ENCODE peak calls at places on chromosomes 13 and 19, in nine cellular contexts. E is left ventricle myocardium inferior, G is upper lobe of right lung, M is cardiac muscle cell, Q is progenitor cell of endocrine pancreas, P is endothelial cell, L is PC-3, K is right atrium auricular region, B is fibroblast of lung. O is an unnamed sample.

GRCh38 chr13:39506559-39507390 is 96.2 kb downstream of the LHFPL6 start:
- DNase-seq in E (no peak), G (no peak), M (no peak), Q (no peak), P (no peak), L (peak), K (no peak), B (peak), O (no peak)

GRCh38 chr19:13029893-13030292 is 34.6 kb downstream of the NFIX start:
- DNase-seq in E (no peak), G (no peak), M (no peak), Q (no peak), P (peak), L (peak), K (no peak), B (no peak), O (no peak)

GRCh38 chr13:34913040-34913439 is 29.0 kb upstream of the NBEA start:
- DNase-seq in E (no peak), G (no peak), M (peak), Q (peak), P (peak), L (peak), K (no peak), B (peak), O (no peak)

GRCh38 chr13:66210677-66211076 is 1019.5 kb downstream of the PCDH9 start:
- DNase-seq in E (no peak), G (no peak), M (no peak), Q (no peak), P (no peak), L (peak), K (no peak), B (peak), O (no peak)

GRCh38 chr13:88085036-88085435 is 413.9 kb downstream of the SLITRK5 start:
- DNase-seq in E (no peak), G (no peak), M (no peak), Q (no peak), P (no peak), L (no peak), K (no peak), B (peak), O (no peak)

GRCh38 chr13:44373601-44374347 is at the start of gene SERP2:
- DNase-seq in E (peak), G (peak), M (peak), Q (peak), P (peak), L (no peak), K (no peak), B (peak), O (no peak)

GRCh38 chr19:43505941-43506340 is 1.4 kb upstream of the PHLDB3 start:
- DNase-seq in E (no peak), G (no peak), M (no peak), Q (no peak), P (no peak), L (no peak), K (no peak), B (no peak), O (no peak)

GRCh38 chr13:84961023-84961422 is 838.2 kb downstream of the SLITRK6 start:
- DNase-seq in E (no peak), G (peak), M (no peak), Q (no peak), P (no peak), L (no peak), K (no peak), B (no peak), O (no peak)

GRCh38 chr19:28065026-28065425 is 1147.9 kb downstream of the UQCRFS1 start:
- DNase-seq in E (no peak), G (no peak), M (no peak), Q (no peak), P (no peak), L (no peak), K (no peak), B (peak), O (no peak)

GRCh38 chr13:41634407-41634806 is 177.1 kb downstream of the RGCC start:
- DNase-seq in E (no peak), G (no peak), M (no peak), Q (no peak), P (no peak), L (no peak), K (no peak), B (no peak), O (no peak)

GRCh38 chr13:113937497-113938140 is 36.3 kb downstream of the C13orf46 start:
- DNase-seq in E (no peak), G (no peak), M (no peak), Q (no peak), P (no peak), L (no peak), K (no peak), B (no peak), O (no peak)

GRCh38 chr13:38226496-38226895 is 123.2 kb upstream of the UFM1 start:
- DNase-seq in E (no peak), G (no peak), M (no peak), Q (no peak), P (no peak), L (no peak), K (no peak), B (no peak), O (no peak)

GRCh38 chr13:72163671-72164070 is 296.7 kb upstream of the DACH1 start:
- DNase-seq in E (no peak), G (no peak), M (no peak), Q (no peak), P (no peak), L (peak), K (no peak), B (peak), O (no peak)

GRCh38 chr13:52782486-52783448 is 43.1 kb upstream of the CNMD start:
- DNase-seq in E (peak), G (no peak), M (no peak), Q (no peak), P (no peak), L (no peak), K (no peak), B (no peak), O (no peak)

GRCh38 chr19:11699931-11700794 is 38.6 kb downstream of the ZNF823 start:
- DNase-seq in E (no peak), G (no peak), M (peak), Q (no peak), P (peak), L (peak), K (no peak), B (peak), O (no peak)

GRCh38 chr13:51814825-51815650 is 11.1 kb upstream of the DHRS12 start:
- DNase-seq in E (peak), G (no peak), M (peak), Q (peak), P (peak), L (peak), K (peak), B (peak), O (no peak)

GRCh38 chr19:58058428-58058827 is 654 bp upstream of the ZNF135 start:
- DNase-seq in E (no peak), G (no peak), M (peak), Q (no peak), P (no peak), L (no peak), K (no peak), B (no peak), O (no peak)

GRCh38 chr13:76512676-76513277 is 373.4 kb downstream of the KCTD12 start:
- DNase-seq in E (no peak), G (no peak), M (no peak), Q (no peak), P (no peak), L (peak), K (no peak), B (peak), O (no peak)

GRCh38 chr13:93559718-93560117 is 333.1 kb downstream of the GPC6 start:
- DNase-seq in E (no peak), G (no peak), M (no peak), Q (no peak), P (no peak), L (peak), K (no peak), B (peak), O (no peak)

GRCh38 chr19:6362024-6362344 is 653 bp downstream of the CLPP start:
- DNase-seq in E (no peak), G (no peak), M (no peak), Q (no peak), P (no peak), L (no peak), K (no peak), B (peak), O (no peak)

GRCh38 chr13:20489185-20489820 is 36.4 kb downstream of the CRYL1 start:
- DNase-seq in E (no peak), G (no peak), M (no peak), Q (no peak), P (no peak), L (peak), K (no peak), B (no peak), O (no peak)

GRCh38 chr13:22372261-22372660 is 701.4 kb downstream of the FGF9 start:
- DNase-seq in E (no peak), G (no peak), M (no peak), Q (no peak), P (no peak), L (no peak), K (no peak), B (no peak), O (no peak)

GRCh38 chr19:28727133-28727834 is 485.7 kb downstream of the UQCRFS1 start:
- DNase-seq in E (no peak), G (peak), M (peak), Q (no peak), P (peak), L (no peak), K (no peak), B (peak), O (no peak)

GRCh38 chr13:109784590-109785140 is 1.7 kb downstream of the IRS2 start:
- DNase-seq in E (peak), G (peak), M (peak), Q (peak), P (peak), L (peak), K (no peak), B (peak), O (peak)

GRCh38 chr13:40206241-40207109 is 460.0 kb downstream of the FOXO1 start:
- DNase-seq in E (no peak), G (no peak), M (no peak), Q (no peak), P (no peak), L (peak), K (no peak), B (peak), O (no peak)

GRCh38 chr19:30286378-30286777 is 85.8 kb upstream of the ZNF536 start:
- DNase-seq in E (no peak), G (no peak), M (no peak), Q (no peak), P (no peak), L (no peak), K (no peak), B (no peak), O (no peak)

GRCh38 chr13:42533336-42533591 is 40.7 kb upstream of the TNFSF11 start:
- DNase-seq in E (no peak), G (no peak), M (no peak), Q (no peak), P (no peak), L (no peak), K (no peak), B (no peak), O (no peak)

GRCh38 chr13:111994578-111994977 is 72.4 kb upstream of the SOX1 start:
- DNase-seq in E (no peak), G (no peak), M (no peak), Q (no peak), P (no peak), L (no peak), K (no peak), B (no peak), O (no peak)

GRCh38 chr13:100916943-100917342 is 242.3 kb upstream of the TMTC4 start:
- DNase-seq in E (no peak), G (no peak), M (no peak), Q (no peak), P (no peak), L (no peak), K (no peak), B (no peak), O (no peak)

GRCh38 chr19:46428278-46429141 is at the start of gene PNMA8C:
- DNase-seq in E (peak), G (peak), M (peak), Q (peak), P (peak), L (no peak), K (peak), B (peak), O (peak)

GRCh38 chr13:99434258-99434788 is 66.9 kb upstream of the TM9SF2 start:
- DNase-seq in E (no peak), G (no peak), M (no peak), Q (no peak), P (no peak), L (no peak), K (no peak), B (no peak), O (no peak)

GRCh38 chr19:49566302-49566701 is 14.1 kb downstream of the NOSIP start:
- DNase-seq in E (no peak), G (no peak), M (no peak), Q (no peak), P (no peak), L (no peak), K (no peak), B (no peak), O (no peak)

GRCh38 chr13:73984949-73985691 is 149.1 kb downstream of the KLF12 start:
- DNase-seq in E (peak), G (peak), M (peak), Q (no peak), P (no peak), L (no peak), K (no peak), B (no peak), O (no peak)

GRCh38 chr13:19888799-19889198 is 25.4 kb upstream of the ZMYM5 start:
- DNase-seq in E (no peak), G (no peak), M (no peak), Q (no peak), P (no peak), L (peak), K (no peak), B (peak), O (no peak)

GRCh38 chr19:49746206-49746958 is 16.7 kb downstream of the TSKS start:
- DNase-seq in E (peak), G (peak), M (no peak), Q (no peak), P (no peak), L (peak), K (no peak), B (peak), O (no peak)

GRCh38 chr13:100131863-100132574 is 43.1 kb downstream of the PCCA start:
- DNase-seq in E (no peak), G (no peak), M (no peak), Q (no peak), P (no peak), L (peak), K (no peak), B (peak), O (no peak)

GRCh38 chr13:48560657-48561337 is 27.9 kb upstream of the RCBTB2 start:
- DNase-seq in E (no peak), G (no peak), M (no peak), Q (no peak), P (no peak), L (no peak), K (no peak), B (no peak), O (no peak)

GRCh38 chr13:45331123-45331619 is 9.8 kb downstream of the TPT1 start:
- DNase-seq in E (no peak), G (no peak), M (no peak), Q (no peak), P (no peak), L (no peak), K (no peak), B (no peak), O (no peak)

GRCh38 chr13:79684426-79684825 is 203.5 kb downstream of the NDFIP2 start:
- DNase-seq in E (no peak), G (no peak), M (no peak), Q (no peak), P (no peak), L (no peak), K (no peak), B (peak), O (no peak)

GRCh38 chr19:48102870-48103751 is 7.5 kb downstream of the PLA2G4C start:
- DNase-seq in E (no peak), G (no peak), M (peak), Q (peak), P (peak), L (peak), K (no peak), B (peak), O (no peak)

GRCh38 chr19:1592023-1592754 is 476 bp downstream of the MBD3 start:
- DNase-seq in E (peak), G (peak), M (peak), Q (peak), P (peak), L (peak), K (peak), B (peak), O (peak)

GRCh38 chr19:1587872-1588271 is 4.8 kb downstream of the MBD3 start:
- DNase-seq in E (no peak), G (no peak), M (no peak), Q (no peak), P (no peak), L (no peak), K (no peak), B (no peak), O (no peak)

GRCh38 chr19:1591421-1592022 is 1.1 kb downstream of the MBD3 start:
- DNase-seq in E (no peak), G (no peak), M (peak), Q (no peak), P (no peak), L (no peak), K (no peak), B (no peak), O (no peak)

GRCh38 chr19:1592755-1593628 is at the start of gene MBD3:
- DNase-seq in E (peak), G (peak), M (peak), Q (peak), P (peak), L (peak), K (peak), B (peak), O (peak)

DNA sequence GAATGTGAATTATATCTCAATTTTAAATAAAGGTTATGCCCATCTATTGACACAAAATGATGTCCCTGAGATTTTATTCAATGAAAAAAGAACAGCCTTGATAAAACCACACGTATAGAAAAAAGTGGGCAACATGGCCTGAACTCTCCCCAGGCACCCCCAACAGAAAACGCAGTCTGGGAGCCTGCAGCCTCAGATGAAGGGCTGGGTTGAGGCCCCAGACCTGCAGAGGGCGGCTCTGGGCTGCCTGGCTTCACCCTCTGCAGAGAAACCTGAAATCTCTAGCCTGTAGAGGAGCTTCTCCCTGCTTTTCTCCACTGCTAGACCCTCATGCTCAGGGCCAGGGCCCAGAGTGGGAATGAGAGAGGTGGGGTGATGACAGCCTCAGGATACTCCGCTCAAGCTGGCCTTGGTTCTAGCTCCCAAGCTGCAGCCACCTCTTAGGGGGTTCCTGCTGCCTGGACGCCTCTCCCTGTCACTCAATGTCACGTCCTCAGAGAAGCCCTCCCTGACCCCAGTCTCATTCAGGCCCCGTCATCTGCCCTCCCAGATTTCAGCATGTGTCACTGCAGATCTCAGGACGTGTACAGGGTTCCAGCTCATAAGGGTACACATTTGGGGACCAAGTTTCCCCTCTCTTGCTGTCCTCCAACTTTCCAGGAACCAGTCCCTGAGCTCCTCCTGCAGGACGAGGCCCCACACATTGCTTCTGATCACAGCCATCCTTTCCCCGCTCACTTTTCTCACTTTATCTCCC is 1.8 kb downstream of the MBD3 start:
- DNase-seq in E (no peak), G (no peak), M (peak), Q (no peak), P (no peak), L (no peak), K (no peak), B (no peak), O (no peak)
- TF ChIP-seq CTCF in E (no peak), G (no peak), M (peak), Q (peak), P (no peak), L (peak), K (no peak), B (peak), O (peak)

DNA sequence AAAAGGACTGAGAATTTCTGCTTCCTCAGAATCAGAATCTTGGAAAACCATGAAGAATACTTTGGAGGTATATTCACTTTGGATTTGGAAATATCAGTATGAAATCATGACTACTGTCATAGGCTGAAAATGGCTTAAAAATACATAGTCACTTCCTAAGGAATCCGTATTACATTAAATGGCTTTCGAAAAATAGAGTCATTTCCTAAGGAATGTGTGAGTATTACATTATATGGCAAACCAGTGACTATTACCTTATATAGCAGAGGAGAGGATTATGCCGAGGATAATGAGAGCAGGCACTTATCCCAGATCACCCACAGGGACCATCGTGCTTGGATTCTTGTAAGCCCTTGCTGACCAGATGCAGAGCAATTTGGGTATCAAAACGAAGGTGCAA is 1471.8 kb downstream of the EFNB2 start:
- DNase-seq in E (no peak), G (no peak), M (no peak), Q (no peak), P (no peak), L (peak), K (no peak), B (peak), O (no peak)
- TF ChIP-seq CTCF in E (no peak), G (no peak), M (no peak), Q (no peak), P (no peak), L (no peak), K (no peak), B (no peak), O (no peak)

DNA sequence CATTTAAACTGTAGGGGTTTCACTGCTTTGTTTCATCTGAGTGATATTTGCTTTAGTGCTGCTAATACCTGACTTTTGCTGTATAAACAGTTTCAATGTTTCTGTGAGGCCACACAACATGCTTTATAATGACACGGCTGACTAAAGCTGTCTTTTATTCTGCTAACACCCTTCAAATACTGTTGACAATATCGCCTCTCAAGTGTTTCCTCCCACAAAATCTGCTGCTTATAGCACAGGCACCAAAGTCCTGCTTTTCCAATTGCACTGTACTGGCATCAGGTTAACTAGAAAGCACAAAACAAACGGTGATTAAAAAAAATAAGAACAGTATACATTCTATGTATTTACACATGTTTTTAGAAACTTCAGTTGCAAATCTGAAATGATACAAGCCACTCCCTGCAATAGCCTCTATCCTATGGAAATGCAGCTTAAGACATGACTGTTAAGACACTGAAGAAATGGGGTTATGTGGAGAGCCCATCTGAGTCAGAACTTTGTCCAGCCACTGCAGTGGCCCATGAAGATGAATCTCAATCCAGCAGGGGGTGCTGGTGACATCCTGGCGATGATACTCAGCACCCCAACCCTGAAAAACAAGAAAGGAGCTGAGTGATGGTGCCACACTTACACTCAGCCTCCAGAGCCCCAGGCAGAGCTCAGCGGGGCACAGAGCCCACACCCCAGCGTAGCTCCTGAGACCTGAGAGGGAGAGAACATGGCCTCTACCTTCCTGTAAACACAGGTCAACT is 29.4 kb downstream of the RFXAP start:
- DNase-seq in E (no peak), G (no peak), M (no peak), Q (no peak), P (no peak), L (no peak), K (no peak), B (no peak), O (no peak)
- TF ChIP-seq CTCF in E (peak), G (peak), M (no peak), Q (peak), P (peak), L (no peak), K (peak), B (no peak), O (peak)

GRCh38 chr19:3721131-3721899 is 13.1 kb downstream of the TJP3 start:
- DNase-seq in E (peak), G (peak), M (peak), Q (peak), P (peak), L (peak), K (no peak), B (peak), O (peak)
- TF ChIP-seq CTCF in E (no peak), G (no peak), M (no peak), Q (no peak), P (no peak), L (no peak), K (no peak), B (no peak), O (no peak)

GRCh38 chr19:1261512-1261862 is 7.6 kb upstream of the CIRBP start:
- DNase-seq in E (no peak), G (peak), M (no peak), Q (no peak), P (no peak), L (no peak), K (no peak), B (no peak), O (no peak)
- TF ChIP-seq CTCF in E (peak), G (peak), M (peak), Q (peak), P (peak), L (peak), K (no peak), B (no peak), O (peak)

GRCh38 chr19:19145281-19145999 is 7.2 kb upstream of the TMEM161A start:
- DNase-seq in E (no peak), G (no peak), M (no peak), Q (no peak), P (no peak), L (no peak), K (no peak), B (no peak), O (no peak)
- TF ChIP-seq CTCF in E (no peak), G (no peak), M (no peak), Q (no peak), P (no peak), L (no peak), K (no peak), B (no peak), O (no peak)